ENCODE peak calls at places on chromosomes 16 and 17, in ten cellular contexts. L is left lung; B is endothelial cell of umbilical vein; I is heart left ventricle; H is psoas muscle; R is effector memory CD4-positive, alpha-beta T cell; X is transverse colon; N is left ventricle myocardium inferior; U is IMR-90; F is endodermal cell. D is an unnamed sample.

GRCh38 chr17:19709841-19710240 is 6.5 kb downstream of the SLC47A2 start:
- DNase-seq in L (no peak), B (no peak), I (no peak), H (no peak), R (no peak), X (no peak), N (no peak), U (no peak), F (peak; percentile 41), D (no peak)

GRCh38 chr17:9936075-9936474 is 31.0 kb upstream of the RCVRN start:
- DNase-seq in L (no peak), B (no peak), I (no peak), H (no peak), R (no peak), X (no peak), N (peak; percentile 10), U (no peak), F (no peak), D (no peak)

GRCh38 chr16:18942069-18942468 is 15.9 kb upstream of the SMG1 start:
- DNase-seq in L (no peak), B (no peak), I (no peak), H (no peak), R (no peak), X (no peak), N (no peak), U (no peak), F (no peak), D (no peak)

GRCh38 chr16:29765167-29766032 is 12.7 kb upstream of the ZG16 start:
- DNase-seq in L (no peak), B (no peak), I (no peak), H (no peak), R (no peak), X (peak; percentile 69), N (no peak), U (no peak), F (no peak), D (no peak)

GRCh38 chr16:67965668-67966548 is 2.5 kb downstream of the SLC12A4 start:
- DNase-seq in L (no peak), B (no peak), I (no peak), H (no peak), R (no peak), X (no peak), N (no peak), U (no peak), F (no peak), D (no peak)

GRCh38 chr16:64580558-64580957 is 541.3 kb downstream of the CDH11 start:
- DNase-seq in L (no peak), B (no peak), I (no peak), H (no peak), R (no peak), X (no peak), N (no peak), U (no peak), F (peak; percentile 45), D (no peak)

GRCh38 chr17:65855245-65855644 is 293.8 kb upstream of the AXIN2 start:
- DNase-seq in L (no peak), B (peak; percentile 30), I (no peak), H (no peak), R (no peak), X (no peak), N (no peak), U (peak; percentile 45), F (peak; percentile 60), D (no peak)

GRCh38 chr16:11742041-11742535 is 569 bp downstream of the TXNDC11 start:
- DNase-seq in L (no peak), B (peak; percentile 25), I (peak; percentile 40), H (peak; percentile 61), R (peak; percentile 18), X (peak; percentile 67), N (peak; percentile 46), U (no peak), F (peak; percentile 82), D (no peak)

GRCh38 chr17:59756236-59756818 is 48.9 kb downstream of the VMP1 start:
- DNase-seq in L (no peak), B (peak; percentile 94), I (no peak), H (no peak), R (no peak), X (no peak), N (no peak), U (peak; percentile 74), F (no peak), D (no peak)
- H3K4me1 ChIP-seq in L (peaks cover 18% of the 10 kb centered on the region), B (peaks cover 52% of the 10 kb centered on the region), I (no peaks in the 10 kb centered on the region), H (peaks cover 14% of the 10 kb centered on the region), R (peaks cover 4% of the 10 kb centered on the region), X (peaks cover 10% of the 10 kb centered on the region), N (peaks cover 9% of the 10 kb centered on the region), U (peaks cover 15% of the 10 kb centered on the region), F (no peaks in the 10 kb centered on the region), D (peaks cover 31% of the 10 kb centered on the region)

GRCh38 chr16:2520097-2520783 is at the start of gene AMDHD2:
- DNase-seq in L (peak; percentile 95), B (peak; percentile 84), I (peak; percentile 94), H (peak; percentile 93), R (peak; percentile 85), X (peak; percentile 92), N (peak; percentile 94), U (peak; percentile 89), F (peak; percentile 95), D (peak; percentile 77)

GRCh38 chr16:2517954-2518605 is 2.1 kb upstream of the AMDHD2 start:
- DNase-seq in L (no peak), B (no peak), I (no peak), H (no peak), R (no peak), X (no peak), N (no peak), U (no peak), F (no peak), D (no peak)

GRCh38 chr16:2520784-2521577 is 810 bp downstream of the AMDHD2 start:
- DNase-seq in L (peak; percentile 89), B (no peak), I (peak; percentile 23), H (peak; percentile 37), R (peak; percentile 72), X (peak; percentile 59), N (no peak), U (no peak), F (peak; percentile 70), D (no peak)

GRCh38 chr16:2518823-2519710 is 1.1 kb upstream of the AMDHD2 start:
- DNase-seq in L (peak; percentile 80), B (no peak), I (peak; percentile 21), H (peak; percentile 24), R (no peak), X (no peak), N (no peak), U (no peak), F (no peak), D (no peak)

DNA sequence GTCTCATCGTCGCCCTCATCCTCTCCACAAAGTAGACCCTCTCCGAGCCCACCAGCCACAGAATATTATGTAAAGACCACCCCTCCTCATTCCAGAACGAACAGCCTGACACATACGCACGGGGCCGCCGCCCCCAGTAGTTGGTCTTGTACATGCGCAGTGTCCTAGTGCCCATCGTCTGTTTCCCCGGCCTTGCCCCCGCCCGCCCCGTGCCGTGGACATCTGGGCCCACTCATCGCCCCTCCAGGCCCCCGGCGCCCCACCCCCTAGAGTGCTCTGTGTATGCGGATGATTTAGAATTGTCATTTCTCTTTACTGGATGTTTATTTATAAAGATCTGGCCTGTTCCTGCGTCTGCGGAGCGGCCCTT is 475 bp upstream of the AMDHD2 start:
- DNase-seq in L (peak; percentile 83), B (no peak), I (no peak), H (no peak), R (no peak), X (no peak), N (no peak), U (no peak), F (no peak), D (no peak)
- H3K27ac ChIP-seq in L (peak overlapping the region; percentile 99), B (peak overlapping the region; percentile 38), I (peak overlapping the region; percentile 87), H (peak overlapping the region; percentile 95), R (peak overlapping the region; percentile 55), X (peak overlapping the region; percentile 96), N (peak overlapping the region; percentile 88), U (peak overlapping the region; percentile 62), F (peak overlapping the region; percentile 44), D (peak overlapping the region; percentile 74)

GRCh38 chr17:50265212-50265611 is 9.1 kb upstream of the TMEM92 start:
- DNase-seq in L (no peak), B (no peak), I (no peak), H (no peak), R (no peak), X (no peak), N (no peak), U (no peak), F (no peak), D (no peak)
- H3K4me1 ChIP-seq in L (peaks cover 30% of the 10 kb centered on the region), B (peaks cover 6% of the 10 kb centered on the region), I (no peaks in the 10 kb centered on the region), H (no peaks in the 10 kb centered on the region), R (no peaks in the 10 kb centered on the region), X (peaks cover 12% of the 10 kb centered on the region), N (peaks cover 16% of the 10 kb centered on the region), U (peaks cover 62% of the 10 kb centered on the region), F (peaks cover 4% of the 10 kb centered on the region), D (peaks cover 68% of the 10 kb centered on the region)

GRCh38 chr17:353838-354234 is 1.2 kb upstream of the RPH3AL start:
- DNase-seq in L (no peak), B (no peak), I (no peak), H (no peak), R (no peak), X (no peak), N (no peak), U (no peak), F (no peak), D (no peak)

GRCh38 chr17:354651-355556 is 2.3 kb upstream of the RPH3AL start:
- DNase-seq in L (no peak), B (no peak), I (no peak), H (no peak), R (no peak), X (no peak), N (no peak), U (no peak), F (no peak), D (no peak)

GRCh38 chr17:357634-358033 is 5.0 kb upstream of the RPH3AL start:
- DNase-seq in L (peak; percentile 54), B (no peak), I (no peak), H (no peak), R (no peak), X (no peak), N (no peak), U (no peak), F (no peak), D (no peak)

GRCh38 chr17:358491-359133 is 6.0 kb upstream of the RPH3AL start:
- DNase-seq in L (peak; percentile 79), B (no peak), I (no peak), H (no peak), R (no peak), X (no peak), N (no peak), U (no peak), F (no peak), D (no peak)

GRCh38 chr17:356671-357434 is 4.2 kb upstream of the RPH3AL start:
- DNase-seq in L (peak; percentile 38), B (no peak), I (no peak), H (no peak), R (no peak), X (no peak), N (no peak), U (no peak), F (no peak), D (no peak)
- H3K27ac ChIP-seq in L (no peak overlapping the region), B (no peak overlapping the region), I (no peak overlapping the region), H (no peak overlapping the region), R (no peak overlapping the region), X (no peak overlapping the region), N (no peak overlapping the region), U (no peak overlapping the region), F (no peak overlapping the region), D (no peak overlapping the region)

GRCh38 chr17:77372444-77373297 is 231.9 kb downstream of the SEC14L1 start:
- DNase-seq in L (peak; percentile 94), B (peak; percentile 53), I (peak; percentile 91), H (peak; percentile 83), R (peak; percentile 44), X (peak; percentile 81), N (peak; percentile 91), U (peak; percentile 87), F (peak; percentile 98), D (no peak)
- H3K4me1 ChIP-seq in L (peaks cover 55% of the 10 kb centered on the region), B (peaks cover 15% of the 10 kb centered on the region), I (peaks cover 57% of the 10 kb centered on the region), H (peaks cover 51% of the 10 kb centered on the region), R (peaks cover 47% of the 10 kb centered on the region), X (peaks cover 46% of the 10 kb centered on the region), N (peaks cover 83% of the 10 kb centered on the region), U (peaks cover 35% of the 10 kb centered on the region), F (peaks cover 28% of the 10 kb centered on the region), D (peaks cover 56% of the 10 kb centered on the region)